ENCODE peak calls at places on chromosomes 11 and 22, in six cellular contexts. Y is A549; O is tibial artery; N is CD8-positive, alpha-beta memory T cell; M is colonic mucosa; S is pancreas. R is an unnamed sample. For H3K4me1, the result is how much of the 10 kb centered on the place peaks cover.

GRCh38 chr11:133892584-133893380 is 47.5 kb upstream of the SPATA19 start:
- DNase-seq in N (no peak), O (peak), Y (no peak), S (no peak), M (no peak), R (no peak)

GRCh38 chr22:24107668-24108067 is 73.6 kb upstream of the SUSD2 start:
- DNase-seq in N (no peak), O (peak), M (peak), Y (no peak), S (peak), R (no peak)

GRCh38 chr11:76634934-76635333 is 35.6 kb downstream of the LRRC32 start:
- DNase-seq in N (no peak), M (peak), S (no peak), Y (no peak), O (no peak), R (no peak)

GRCh38 chr11:117851091-117851490 is 25.4 kb downstream of the FXYD6 start:
- DNase-seq in S (no peak), O (no peak), M (peak), N (no peak), Y (no peak), R (no peak)

GRCh38 chr11:45145083-45145420 is 1.4 kb upstream of the PRDM11 start:
- DNase-seq in N (no peak), M (no peak), Y (no peak), S (no peak), O (no peak), R (no peak)

GRCh38 chr22:29994027-29994715 is 86.1 kb upstream of the HORMAD2 start:
- DNase-seq in O (no peak), N (no peak), M (no peak), S (no peak), Y (peak), R (no peak)

GRCh38 chr11:110022548-110022947 is 70.6 kb upstream of the ZC3H12C start:
- DNase-seq in O (no peak), Y (no peak), S (no peak), N (no peak), M (no peak), R (no peak)

GRCh38 chr11:46380340-46381045 is 976 bp upstream of the MDK start:
- DNase-seq in S (peak), O (peak), N (peak), M (peak), Y (no peak), R (peak)

GRCh38 chr11:46410021-46410420 is 18.4 kb upstream of the CHRM4 start:
- DNase-seq in M (no peak), S (no peak), Y (no peak), N (no peak), O (peak), R (no peak)

GRCh38 chr22:44363980-44364749 is 51.4 kb upstream of the SHISAL1 start:
- DNase-seq in S (no peak), M (no peak), Y (no peak), N (no peak), O (peak), R (no peak)

GRCh38 chr22:45742866-45743450 is 71.3 kb downstream of the ATXN10 start:
- DNase-seq in O (no peak), S (no peak), N (no peak), M (no peak), Y (no peak), R (peak)

GRCh38 chr22:37212174-37212906 is at the start of gene SSTR3:
- DNase-seq in O (peak), N (no peak), S (no peak), Y (no peak), M (no peak), R (no peak)

GRCh38 chr11:73274722-73275380 is 2.7 kb downstream of the P2RY6 start:
- DNase-seq in S (no peak), Y (no peak), O (peak), M (no peak), N (no peak), R (no peak)

GRCh38 chr11:121210445-121210970 is 82.1 kb upstream of the SC5D start:
- DNase-seq in M (no peak), S (no peak), Y (no peak), O (no peak), N (no peak), R (no peak)

GRCh38 chr22:38205261-38206128 is 3.7 kb downstream of the MAFF start:
- DNase-seq in O (peak), Y (no peak), N (no peak), S (no peak), M (peak), R (no peak)

GRCh38 chr11:123558536-123559315 is 95.7 kb downstream of the SCN3B start:
- DNase-seq in Y (no peak), S (no peak), M (no peak), O (no peak), N (no peak), R (no peak)

GRCh38 chr11:30855383-30856006 is 269.3 kb upstream of the MPPED2 start:
- DNase-seq in O (no peak), M (no peak), N (no peak), Y (no peak), S (no peak), R (no peak)

GRCh38 chr11:68158580-68158979 is 37.4 kb upstream of the CHKA start:
- DNase-seq in N (no peak), M (no peak), Y (no peak), S (no peak), O (no peak), R (no peak)

GRCh38 chr11:66337103-66337899 is 1.1 kb upstream of the RIN1 start:
- DNase-seq in Y (no peak), S (no peak), M (no peak), N (no peak), O (no peak), R (no peak)

GRCh38 chr11:59668188-59668949 is 468 bp downstream of the PATL1 start:
- DNase-seq in S (peak), M (peak), O (peak), Y (peak), N (peak), R (peak)

GRCh38 chr11:111539426-111540113 is 950 bp upstream of the LAYN start:
- DNase-seq in S (no peak), Y (no peak), O (no peak), M (no peak), N (no peak), R (no peak)

GRCh38 chr11:8786933-8787332 is 104.3 kb downstream of the RPL27A start:
- DNase-seq in Y (no peak), S (no peak), M (no peak), N (no peak), O (no peak), R (no peak)

GRCh38 chr11:93577291-93577690 is 34.1 kb upstream of the SMCO4 start:
- DNase-seq in S (no peak), N (no peak), M (no peak), O (no peak), Y (no peak), R (no peak)

GRCh38 chr22:41687901-41688364 is 734 bp downstream of the SNU13 start:
- DNase-seq in O (no peak), Y (no peak), S (no peak), N (no peak), M (no peak), R (no peak)

GRCh38 chr22:26656896-26657851 is at the start of gene MIAT:
- DNase-seq in O (no peak), S (no peak), N (peak), M (peak), Y (no peak), R (peak)

GRCh38 chr11:12687216-12687623 is 13.0 kb downstream of the TEAD1 start:
- DNase-seq in O (no peak), M (no peak), Y (no peak), N (no peak), S (no peak), R (no peak)

GRCh38 chr11:1920909-1921575 is 1.5 kb downstream of the TNNT3 start:
- DNase-seq in M (peak), O (no peak), N (no peak), S (no peak), Y (no peak), R (no peak)

GRCh38 chr11:47152126-47152952 is 24.3 kb downstream of the ARFGAP2 start:
- DNase-seq in N (no peak), S (no peak), M (no peak), Y (no peak), O (no peak), R (no peak)

GRCh38 chr11:18383388-18384156 is 10.8 kb upstream of the LDHA start:
- DNase-seq in Y (peak), S (peak), O (peak), M (peak), N (peak), R (no peak)

GRCh38 chr11:4455439-4455838 is 6.3 kb downstream of the OR52K2 start:
- DNase-seq in Y (no peak), O (no peak), S (peak), M (no peak), N (no peak), R (no peak)

GRCh38 chr11:13007702-13008435 is 1.2 kb upstream of the RASSF10 start:
- DNase-seq in M (peak), O (no peak), Y (peak), N (no peak), S (no peak), R (no peak)

GRCh38 chr11:24932110-24933000 is 435.5 kb downstream of the LUZP2 start:
- DNase-seq in M (peak), O (no peak), S (no peak), N (no peak), Y (no peak), R (no peak)

GRCh38 chr22:27681037-27681436 is 120.5 kb downstream of the MN1 start:
- DNase-seq in M (no peak), N (no peak), O (no peak), S (no peak), Y (no peak), R (no peak)

GRCh38 chr11:103596323-103596722 is 440.1 kb upstream of the DDI1 start:
- DNase-seq in Y (no peak), M (no peak), N (no peak), O (no peak), S (no peak), R (no peak)

GRCh38 chr22:42646569-42647525 is 2.3 kb downstream of the CYB5R3 start:
- DNase-seq in S (peak), M (peak), N (no peak), Y (no peak), O (peak), R (no peak)

GRCh38 chr22:30015846-30016245 is 64.4 kb upstream of the HORMAD2 start:
- DNase-seq in Y (no peak), N (no peak), M (no peak), O (no peak), S (no peak), R (no peak)

DNA sequence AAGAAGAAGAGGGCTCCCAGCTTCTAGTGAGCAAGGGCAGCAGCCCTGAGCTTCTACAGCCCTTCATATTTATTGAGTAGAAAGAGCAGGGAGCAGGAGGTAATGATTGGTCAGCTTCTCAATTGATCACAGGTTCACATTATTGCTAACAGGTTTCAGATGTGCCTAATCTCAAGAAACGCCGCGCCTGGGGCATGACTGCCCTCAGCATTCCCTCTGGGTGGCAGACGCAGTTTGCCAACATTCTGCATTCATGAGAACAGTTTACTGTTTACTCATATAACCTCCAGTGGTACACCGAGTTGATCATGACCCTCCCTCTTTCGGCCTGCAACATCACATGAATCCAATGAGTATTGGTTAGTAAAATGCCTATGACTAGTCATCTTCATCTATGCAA is 4.7 kb upstream of the ZNF74 start:
- DNase-seq in S (no peak), N (no peak), Y (no peak), O (no peak), M (no peak), R (no peak)
- H3K4me1 ChIP-seq in S (under half), N (under half), Y (under half), O (under half), M (under half), R (under half)

GRCh38 chr11:15613799-15614198 is 499.1 kb downstream of the INSC start:
- DNase-seq in N (no peak), S (no peak), M (no peak), O (no peak), Y (no peak), R (no peak)

GRCh38 chr11:15618583-15619032 is 503.9 kb downstream of the INSC start:
- DNase-seq in Y (no peak), O (no peak), S (no peak), M (no peak), N (no peak), R (no peak)

GRCh38 chr11:15615412-15616096 is 500.8 kb downstream of the INSC start:
- DNase-seq in O (no peak), M (no peak), S (no peak), Y (no peak), N (no peak), R (no peak)

GRCh38 chr11:15616130-15617105 is 501.7 kb downstream of the INSC start:
- DNase-seq in M (no peak), O (no peak), N (no peak), S (no peak), Y (no peak), R (no peak)

DNA sequence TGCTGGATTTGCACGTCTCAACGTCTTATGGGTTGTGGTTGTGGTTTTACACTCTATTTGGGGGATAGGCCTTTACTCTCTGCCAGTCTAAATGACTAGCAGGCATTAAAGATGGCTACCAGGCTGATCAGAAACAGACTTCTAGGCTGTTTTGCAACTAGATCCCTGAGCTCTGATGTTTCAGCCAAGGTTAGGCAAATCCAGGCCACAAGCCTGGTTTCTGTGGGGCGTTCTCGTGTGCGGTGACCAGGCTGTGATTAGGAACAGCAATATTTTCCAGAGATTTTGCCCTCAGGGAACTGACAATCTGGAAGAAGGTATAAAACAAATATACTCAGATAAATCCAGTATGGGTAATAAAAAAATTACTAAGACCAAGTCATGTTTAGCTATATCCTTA is 502.4 kb downstream of the INSC start:
- DNase-seq in S (no peak), N (no peak), O (no peak), Y (no peak), M (no peak), R (no peak)
- H3K4me1 ChIP-seq in S (under half), N (under half), O (under half), Y (under half), M (under half), R (under half)

GRCh38 chr11:61972112-61972795 is 4.8 kb upstream of the FTH1 start:
- DNase-seq in N (no peak), M (no peak), S (peak), O (peak), Y (no peak), R (no peak)
- H3K4me1 ChIP-seq in N (under half), M (under half), S (half or more), O (under half), Y (half or more), R (under half)

GRCh38 chr11:6876914-6877313 is 489 bp downstream of the OR10A4 start:
- DNase-seq in M (no peak), O (no peak), N (no peak), S (no peak), Y (no peak), R (no peak)

DNA sequence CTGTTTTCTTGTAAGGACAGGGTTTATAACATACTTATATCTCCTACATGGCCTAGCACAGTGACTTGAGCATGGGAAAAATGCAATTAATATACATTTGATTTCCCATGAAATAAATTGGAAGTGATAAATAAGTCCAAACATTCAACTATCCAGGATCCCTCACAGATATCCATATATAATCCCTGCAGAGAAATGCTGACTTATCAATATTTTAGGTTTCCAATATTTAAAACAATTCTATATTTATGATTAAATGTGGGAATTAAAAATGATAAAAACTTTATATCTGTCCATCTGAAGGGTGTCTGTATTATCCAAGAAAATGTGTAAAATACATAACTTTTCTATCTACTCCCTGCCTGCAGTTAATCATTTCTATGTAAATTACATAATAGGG is 6.3 kb downstream of the OR10A4 start:
- DNase-seq in O (no peak), M (no peak), N (no peak), S (no peak), Y (no peak), R (no peak)
- H3K4me1 ChIP-seq in O (under half), M (under half), N (under half), S (under half), Y (under half), R (under half)

GRCh38 chr11:64854157-64854533 is 9.7 kb upstream of the CDC42BPG start:
- DNase-seq in O (no peak), Y (no peak), M (no peak), N (no peak), S (no peak), R (no peak)

GRCh38 chr11:64854534-64855502 is 10.4 kb upstream of the CDC42BPG start:
- DNase-seq in N (no peak), S (peak), M (peak), Y (peak), O (peak), R (no peak)

GRCh38 chr11:64857485-64857884 is 13.0 kb upstream of the CDC42BPG start:
- DNase-seq in S (no peak), N (no peak), O (no peak), Y (no peak), M (no peak), R (no peak)

GRCh38 chr11:64856382-64857227 is 12.2 kb upstream of the CDC42BPG start:
- DNase-seq in O (peak), S (no peak), M (peak), Y (peak), N (no peak), R (no peak)

DNA sequence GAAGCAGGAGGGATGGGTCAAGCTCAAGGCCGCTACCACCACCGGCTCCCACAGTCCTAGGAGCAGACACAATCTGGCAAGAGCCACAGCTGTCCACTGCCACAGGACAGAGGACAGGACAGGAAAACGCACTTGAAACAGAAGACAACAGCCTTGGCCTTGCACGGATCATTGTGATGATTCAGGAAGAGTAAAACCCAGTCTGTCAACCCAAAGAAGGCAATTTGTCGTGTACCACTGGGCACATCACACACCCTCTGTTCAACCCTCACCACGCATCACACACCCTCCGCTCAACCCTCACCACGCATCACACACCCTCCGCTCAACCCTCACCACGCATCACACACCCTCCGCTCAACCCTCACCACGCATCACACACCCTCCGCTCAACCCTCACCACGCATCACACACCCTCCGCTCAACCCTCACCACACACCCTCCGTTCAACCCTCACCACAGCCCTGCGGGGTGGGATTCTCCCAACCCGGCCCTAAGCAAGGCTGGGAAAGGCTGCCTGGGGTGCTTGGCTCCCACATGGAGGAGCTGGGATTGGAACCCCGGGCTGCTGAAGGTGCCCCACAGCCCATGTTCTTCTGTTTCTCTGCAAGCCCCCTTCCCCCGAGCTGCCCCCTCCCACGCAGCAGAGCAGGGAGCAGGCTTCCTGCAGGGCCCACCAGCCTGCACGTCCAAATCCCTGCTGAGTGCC is 11.3 kb upstream of the CDC42BPG start:
- DNase-seq in O (no peak), N (no peak), S (no peak), M (no peak), Y (no peak), R (no peak)
- H3K4me1 ChIP-seq in O (under half), N (half or more), S (under half), M (under half), Y (half or more), R (under half)

GRCh38 chr11:86060544-86060943 is 8.3 kb downstream of the PICALM start:
- DNase-seq in M (no peak), Y (no peak), S (no peak), O (no peak), N (no peak), R (no peak)

GRCh38 chr11:86063536-86063935 is 5.3 kb downstream of the PICALM start:
- DNase-seq in M (no peak), S (no peak), O (no peak), N (no peak), Y (no peak), R (no peak)

GRCh38 chr11:86064236-86064803 is 4.6 kb downstream of the PICALM start:
- DNase-seq in N (no peak), M (no peak), Y (no peak), O (no peak), S (no peak), R (no peak)

GRCh38 chr11:86061483-86061882 is 7.4 kb downstream of the PICALM start:
- DNase-seq in M (no peak), O (no peak), S (no peak), N (no peak), Y (no peak), R (no peak)

DNA sequence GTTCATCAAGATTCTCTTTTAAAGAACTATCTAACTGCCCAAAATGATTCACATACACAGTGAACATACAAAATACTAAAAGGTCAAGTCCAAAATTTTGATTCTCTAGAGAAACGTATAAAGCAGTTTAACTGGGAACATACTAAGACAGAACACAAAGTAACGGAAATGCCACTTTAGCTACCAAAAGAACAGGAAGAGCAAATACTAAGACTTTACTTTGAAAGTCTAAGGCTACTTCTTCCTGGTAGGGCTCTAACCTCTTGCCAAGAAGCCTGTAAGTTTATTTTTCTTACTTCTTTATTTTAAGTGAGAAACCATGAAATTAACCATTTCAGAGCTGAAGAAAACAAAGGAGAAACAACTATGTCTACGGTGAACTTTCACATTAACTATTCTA is 6.2 kb downstream of the PICALM start:
- DNase-seq in N (no peak), Y (no peak), S (no peak), O (no peak), M (no peak), R (no peak)
- H3K4me1 ChIP-seq in N (half or more), Y (under half), S (half or more), O (under half), M (under half), R (under half)